ENCODE peak calls at places on chromosomes 4 and X, in eight cellular contexts. R is naive thymus-derived CD8-positive, alpha-beta T cell; E is activated CD4-positive, alpha-beta T cell treated with anti-CD3 and anti-CD28 coated beads for 36 hours; Z is upper lobe of right lung; L is left lobe of liver; B is stimulated activated naive CD8-positive, alpha-beta T cell treated with anti-CD3 and anti-CD28 coated beads, Interleukin-15, Interleukin-2, amounts not matched to agents 100 U/mL and 50 U/mL, for 24 hours; A is gastroesophageal sphincter; G is activated T-helper 17 cell treated with anti-CD3 and anti-CD28 coated beads, Interleukin-2, amount 50 U/mL, for 72 hours. V is an unnamed sample.

GRCh38 chr4:15725608-15726007 is 22.7 kb downstream of the BST1 start:
- ATAC-seq in R (no peak), B (no peak), L (no peak), Z (no peak), A (no peak), E (no peak), G (peak), V (no peak)

GRCh38 chrX:109735241-109735744 is 2.2 kb upstream of the ACSL4 start:
- ATAC-seq in B (no peak), G (no peak), L (no peak), E (no peak), Z (no peak), A (no peak), R (no peak), V (no peak)

GRCh38 chr4:115918149-115918548 is 804.7 kb upstream of the NDST4 start:
- ATAC-seq in Z (no peak), A (no peak), B (no peak), L (no peak), E (no peak), G (no peak), R (no peak), V (no peak)

GRCh38 chr4:76515975-76516853 is 81.2 kb downstream of the SHROOM3 start:
- ATAC-seq in R (no peak), L (peak), E (no peak), A (no peak), G (peak), B (no peak), Z (peak), V (no peak)

GRCh38 chr4:23915459-23916132 is 25.7 kb upstream of the PPARGC1A start:
- ATAC-seq in E (no peak), L (no peak), Z (no peak), A (no peak), G (no peak), B (no peak), R (no peak), V (no peak)

GRCh38 chr4:110270492-110271197 is 72.2 kb upstream of the ELOVL6 start:
- ATAC-seq in E (no peak), Z (no peak), B (no peak), L (no peak), G (no peak), A (no peak), R (no peak), V (no peak)

GRCh38 chr4:145153181-145153903 is 27.0 kb downstream of the OTUD4 start:
- ATAC-seq in E (no peak), Z (no peak), B (no peak), L (no peak), R (no peak), A (no peak), G (no peak), V (no peak)

GRCh38 chrX:69546978-69547377 is 42.9 kb downstream of the NALF2 start:
- ATAC-seq in R (no peak), L (no peak), B (no peak), A (no peak), Z (no peak), G (no peak), E (no peak), V (no peak)

GRCh38 chrX:34653811-34654210 is 3.3 kb downstream of the TMEM47 start:
- ATAC-seq in B (no peak), L (no peak), G (no peak), A (no peak), R (no peak), E (no peak), Z (no peak), V (no peak)

GRCh38 chrX:135707880-135708279 is 5.6 kb upstream of the CT45A1 start:
- ATAC-seq in B (no peak), L (no peak), A (no peak), G (no peak), E (peak), R (no peak), Z (peak), V (no peak)

GRCh38 chr4:151012376-151012775 is 2.7 kb downstream of the LRBA start:
- ATAC-seq in Z (no peak), E (no peak), B (no peak), L (no peak), G (no peak), A (no peak), R (no peak), V (no peak)

GRCh38 chr4:10727140-10727880 is 42.7 kb upstream of the CLNK start:
- ATAC-seq in A (no peak), E (no peak), Z (peak), L (no peak), B (peak), G (no peak), R (no peak), V (no peak)

GRCh38 chrX:77785400-77785745 is 643 bp downstream of the ATRX start:
- ATAC-seq in B (no peak), Z (peak), R (no peak), L (peak), A (peak), E (no peak), G (no peak), V (peak)

GRCh38 chr4:5474756-5475155 is 233.6 kb downstream of the EVC2 start:
- ATAC-seq in E (no peak), L (no peak), A (no peak), B (no peak), R (no peak), G (no peak), Z (no peak), V (no peak)

GRCh38 chr4:39825741-39826231 is 127.8 kb downstream of the UBE2K start:
- ATAC-seq in G (no peak), L (peak), R (no peak), E (no peak), Z (no peak), A (no peak), B (no peak), V (no peak)

GRCh38 chr4:43243433-43244116 is 351.1 kb downstream of the GRXCR1 start:
- ATAC-seq in Z (no peak), B (no peak), L (no peak), G (no peak), A (no peak), R (no peak), E (no peak), V (no peak)

GRCh38 chr4:185117300-185117934 is 25.6 kb upstream of the SLC25A4 start:
- ATAC-seq in G (no peak), Z (no peak), E (no peak), B (no peak), L (no peak), R (no peak), A (no peak), V (no peak)